ENCODE peak calls at places on chromosomes 5 and 9, in eight cellular contexts. F is NCI-H2171 treated with DMSO at 0.1 percent for 48 hours, N is neural progenitor cell, G is ureter, D is psoas muscle, X is cardiac fibroblast, W is NCI-H1417, J is substantia nigra. A is an unnamed sample.

GRCh38 chr5:135230326-135230925 is 168.6 kb downstream of the MACROH2A1 start:
- DNase-seq in X (peak; percentile 91), W (no peak), J (no peak), F (no peak), G (no peak), D (peak; percentile 67), N (no peak), A (no peak)

GRCh38 chr5:83614841-83615240 is 105.8 kb downstream of the HAPLN1 start:
- DNase-seq in X (no peak), D (no peak), J (no peak), F (no peak), N (no peak), W (no peak), G (no peak), A (no peak)

GRCh38 chr5:138724470-138725146 is 28.6 kb upstream of the CTNNA1 start:
- DNase-seq in F (peak; percentile 43), X (peak; percentile 76), D (peak; percentile 35), W (peak; percentile 11), G (no peak), N (no peak), J (peak; percentile 6), A (no peak)

GRCh38 chr9:127921592-127922120 is 4.8 kb upstream of the ST6GALNAC4 start:
- DNase-seq in D (peak; percentile 79), J (peak; percentile 69), F (peak; percentile 53), W (peak; percentile 75), G (peak; percentile 82), X (peak; percentile 66), N (peak; percentile 77), A (no peak)

GRCh38 chr5:32274548-32275420 is 38.0 kb downstream of the MTMR12 start:
- DNase-seq in X (peak; percentile 74), W (no peak), D (no peak), J (no peak), F (no peak), N (no peak), G (no peak), A (no peak)

GRCh38 chr5:141245250-141245717 is at the start of gene PCDHB15:
- DNase-seq in W (no peak), F (no peak), G (no peak), N (peak; percentile 75), J (peak; percentile 17), X (peak; percentile 4), D (no peak), A (no peak)

GRCh38 chr5:156325671-156326070 is 1.3 kb upstream of the SGCD start:
- DNase-seq in F (no peak), G (no peak), J (no peak), D (no peak), X (no peak), W (no peak), N (no peak), A (no peak)

GRCh38 chr5:142253938-142254895 is 70.6 kb downstream of the SPRY4 start:
- DNase-seq in W (no peak), F (no peak), G (no peak), X (peak; percentile 17), J (no peak), D (no peak), N (no peak), A (no peak)

GRCh38 chr5:136249678-136250266 is 56.8 kb upstream of the SMIM32 start:
- DNase-seq in F (peak; percentile 50), D (peak; percentile 30), N (peak; percentile 81), J (peak; percentile 69), W (peak; percentile 66), X (peak; percentile 78), G (peak; percentile 59), A (no peak)

GRCh38 chr5:52709171-52709925 is 78.4 kb upstream of the ITGA1 start:
- DNase-seq in J (no peak), W (no peak), D (no peak), F (no peak), N (no peak), X (no peak), G (no peak), A (no peak)

GRCh38 chr9:85248514-85249312 is 493.0 kb downstream of the AGTPBP1 start:
- DNase-seq in J (no peak), W (no peak), X (peak; percentile 73), N (no peak), F (no peak), D (no peak), G (no peak), A (no peak)

GRCh38 chr5:73031839-73032238 is 76.0 kb downstream of the FCHO2 start:
- DNase-seq in F (peak; percentile 72), J (peak; percentile 1), G (no peak), N (no peak), W (peak; percentile 89), X (peak; percentile 73), D (peak; percentile 34), A (peak; percentile 60)

GRCh38 chr9:107293555-107294085 is 10.5 kb downstream of the RAD23B start:
- DNase-seq in J (no peak), N (no peak), F (no peak), G (no peak), X (no peak), D (no peak), W (no peak), A (no peak)

GRCh38 chr5:56415356-56415765 is 182.2 kb upstream of the ANKRD55 start:
- DNase-seq in G (peak; percentile 49), N (no peak), W (no peak), J (no peak), X (peak; percentile 76), D (peak; percentile 28), F (no peak), A (no peak)

GRCh38 chr9:79658926-79659325 is 87.2 kb downstream of the TLE4 start:
- DNase-seq in W (no peak), N (no peak), F (no peak), J (no peak), D (no peak), G (no peak), X (no peak), A (no peak)

GRCh38 chr5:171574374-171574773 is 154.9 kb downstream of the FGF18 start:
- DNase-seq in F (no peak), J (no peak), G (peak; percentile 49), W (no peak), X (no peak), D (peak; percentile 69), N (no peak), A (no peak)

GRCh38 chr9:114836769-114837168 is 30.9 kb upstream of the TNFSF15 start:
- DNase-seq in N (no peak), G (no peak), X (no peak), F (no peak), W (no peak), J (no peak), D (no peak), A (no peak)

GRCh38 chr5:146565764-146566163 is 49.8 kb upstream of the GPR151 start:
- DNase-seq in J (peak; percentile 41), W (peak; percentile 84), G (peak; percentile 45), X (peak; percentile 61), N (peak; percentile 81), F (peak; percentile 75), D (no peak), A (peak; percentile 30)

GRCh38 chr9:107223381-107223780 is 59.7 kb upstream of the RAD23B start:
- DNase-seq in F (no peak), N (no peak), D (no peak), W (no peak), J (no peak), X (no peak), G (no peak), A (no peak)

GRCh38 chr9:91424403-91425176 is 958 bp upstream of the NFIL3 start:
- DNase-seq in D (peak; percentile 88), W (no peak), X (peak; percentile 94), J (peak; percentile 43), F (peak; percentile 67), G (peak; percentile 88), N (peak; percentile 64), A (peak; percentile 35)

GRCh38 chr9:130423272-130423671 is 21.5 kb upstream of the ASS1 start:
- DNase-seq in D (no peak), X (peak; percentile 32), F (no peak), J (no peak), N (no peak), G (no peak), W (no peak), A (peak; percentile 28)

GRCh38 chr5:138752951-138753793 is at the start of gene CTNNA1:
- DNase-seq in F (no peak), X (peak; percentile 78), D (peak; percentile 83), J (peak; percentile 64), N (peak; percentile 92), W (peak; percentile 78), G (peak; percentile 86), A (no peak)

GRCh38 chr5:76083555-76084495 is 642 bp downstream of the SV2C start:
- DNase-seq in X (no peak), W (peak; percentile 32), F (peak; percentile 47), N (peak; percentile 80), D (no peak), J (no peak), G (no peak), A (peak; percentile 8)

GRCh38 chr5:118233601-118234000 is 754.7 kb downstream of the DTWD2 start:
- DNase-seq in X (no peak), J (no peak), W (no peak), D (no peak), F (no peak), N (no peak), G (no peak), A (no peak)

GRCh38 chr9:103319979-103320378 is 324.8 kb downstream of the CYLC2 start:
- DNase-seq in X (no peak), J (no peak), W (peak; percentile 13), F (peak; percentile 10), G (no peak), D (no peak), N (no peak), A (no peak)

GRCh38 chr9:127898433-127899199 is 787 bp downstream of the ST6GALNAC6 start:
- DNase-seq in N (peak; percentile 61), G (no peak), F (peak; percentile 30), J (no peak), X (peak; percentile 97), D (peak; percentile 65), W (peak; percentile 48), A (no peak)

GRCh38 chr5:151315998-151316597 is 12.5 kb upstream of the SLC36A3 start:
- DNase-seq in W (peak; percentile 50), D (peak; percentile 75), G (peak; percentile 78), N (peak; percentile 78), J (peak; percentile 38), X (peak; percentile 88), F (peak; percentile 1), A (peak; percentile 5)

GRCh38 chr5:5351288-5352089 is 71.0 kb upstream of the ICE1 start:
- DNase-seq in W (no peak), F (no peak), D (no peak), G (no peak), X (peak; percentile 12), J (no peak), N (peak; percentile 70), A (no peak)

GRCh38 chr5:23411200-23411599 is 96.2 kb upstream of the PRDM9 start:
- DNase-seq in D (no peak), F (no peak), G (no peak), X (no peak), N (no peak), J (no peak), W (no peak), A (no peak)

A was measured in DMS 273 treated with DMSO at 0.1 percent for 48 hours.